ENCODE peak calls at places on chromosomes 7 and 10, in eight cellular contexts. One of them, this sample, is unnamed.

GRCh38 chr7:13920053-13920697 is 69.3 kb downstream of the ETV1 start:
- DNase-seq in IMR-90: peak; percentile 100
- DNase-seq in ovary: no peak
- DNase-seq in HCT116: peak; percentile 96
- DNase-seq in H54: peak; percentile 55
- DNase-seq in endothelial cell of umbilical vein: peak; percentile 99
- DNase-seq in A549: peak; percentile 86
- DNase-seq in esophagus squamous epithelium: no peak
- DNase-seq in this sample: no peak

GRCh38 chr10:20622522-20623270 is 274.4 kb downstream of the NEBL start:
- DNase-seq in IMR-90: peak; percentile 1
- DNase-seq in ovary: no peak
- DNase-seq in HCT116: no peak
- DNase-seq in H54: no peak
- DNase-seq in endothelial cell of umbilical vein: no peak
- DNase-seq in A549: peak; percentile 65
- DNase-seq in esophagus squamous epithelium: no peak
- DNase-seq in this sample: no peak

GRCh38 chr7:40986351-40986873 is 716.5 kb downstream of the INHBA start:
- DNase-seq in IMR-90: peak; percentile 98
- DNase-seq in ovary: no peak
- DNase-seq in HCT116: no peak
- DNase-seq in H54: peak; percentile 16
- DNase-seq in endothelial cell of umbilical vein: no peak
- DNase-seq in A549: peak; percentile 35
- DNase-seq in esophagus squamous epithelium: no peak
- DNase-seq in this sample: no peak

GRCh38 chr7:17672774-17673173 is 267.5 kb downstream of the SNX13 start:
- DNase-seq in IMR-90: no peak
- DNase-seq in ovary: no peak
- DNase-seq in HCT116: no peak
- DNase-seq in H54: no peak
- DNase-seq in endothelial cell of umbilical vein: no peak
- DNase-seq in A549: no peak
- DNase-seq in esophagus squamous epithelium: no peak
- DNase-seq in this sample: no peak

GRCh38 chr7:105141068-105141467 is 127.1 kb downstream of the KMT2E start:
- DNase-seq in IMR-90: peak; percentile 54
- DNase-seq in ovary: no peak
- DNase-seq in HCT116: peak; percentile 8
- DNase-seq in H54: peak; percentile 6
- DNase-seq in endothelial cell of umbilical vein: peak; percentile 33
- DNase-seq in A549: peak; percentile 40
- DNase-seq in esophagus squamous epithelium: no peak
- DNase-seq in this sample: peak; percentile 12

GRCh38 chr10:67837519-67838314 is at the start of gene DNAJC12:
- DNase-seq in IMR-90: peak; percentile 82
- DNase-seq in ovary: no peak
- DNase-seq in HCT116: peak; percentile 37
- DNase-seq in H54: no peak
- DNase-seq in endothelial cell of umbilical vein: peak; percentile 46
- DNase-seq in A549: peak; percentile 86
- DNase-seq in esophagus squamous epithelium: no peak
- DNase-seq in this sample: peak; percentile 26

GRCh38 chr10:96764345-96764744 is 44.0 kb upstream of the PIK3AP1 start:
- DNase-seq in IMR-90: no peak
- DNase-seq in ovary: no peak
- DNase-seq in HCT116: no peak
- DNase-seq in H54: no peak
- DNase-seq in endothelial cell of umbilical vein: no peak
- DNase-seq in A549: no peak
- DNase-seq in esophagus squamous epithelium: no peak
- DNase-seq in this sample: peak; percentile 27

GRCh38 chr7:125316451-125316850 is 386.8 kb upstream of the POT1 start:
- DNase-seq in IMR-90: no peak
- DNase-seq in ovary: no peak
- DNase-seq in HCT116: peak; percentile 39
- DNase-seq in H54: no peak
- DNase-seq in endothelial cell of umbilical vein: peak; percentile 21
- DNase-seq in A549: peak; percentile 15
- DNase-seq in esophagus squamous epithelium: no peak
- DNase-seq in this sample: peak; percentile 18

GRCh38 chr10:7090529-7090928 is 320.3 kb downstream of the SFMBT2 start:
- DNase-seq in IMR-90: peak; percentile 51
- DNase-seq in ovary: no peak
- DNase-seq in HCT116: no peak
- DNase-seq in H54: no peak
- DNase-seq in endothelial cell of umbilical vein: no peak
- DNase-seq in A549: no peak
- DNase-seq in esophagus squamous epithelium: no peak
- DNase-seq in this sample: no peak

GRCh38 chr10:55550241-55550640 is 749.2 kb upstream of the PCDH15 start:
- DNase-seq in IMR-90: no peak
- DNase-seq in ovary: no peak
- DNase-seq in HCT116: no peak
- DNase-seq in H54: peak; percentile 9
- DNase-seq in endothelial cell of umbilical vein: no peak
- DNase-seq in A549: no peak
- DNase-seq in esophagus squamous epithelium: no peak
- DNase-seq in this sample: no peak

GRCh38 chr10:80713398-80713928 is 175.8 kb downstream of the SH2D4B start:
- DNase-seq in IMR-90: no peak
- DNase-seq in ovary: no peak
- DNase-seq in HCT116: no peak
- DNase-seq in H54: no peak
- DNase-seq in endothelial cell of umbilical vein: no peak
- DNase-seq in A549: no peak
- DNase-seq in esophagus squamous epithelium: no peak
- DNase-seq in this sample: no peak

GRCh38 chr10:16519250-16519907 is 2.3 kb downstream of the C1QL3 start:
- DNase-seq in IMR-90: no peak
- DNase-seq in ovary: no peak
- DNase-seq in HCT116: no peak
- DNase-seq in H54: no peak
- DNase-seq in endothelial cell of umbilical vein: no peak
- DNase-seq in A549: no peak
- DNase-seq in esophagus squamous epithelium: no peak
- DNase-seq in this sample: no peak

GRCh38 chr7:37916673-37917660 is at the start of gene SFRP4:
- DNase-seq in IMR-90: peak; percentile 1
- DNase-seq in ovary: peak; percentile 90
- DNase-seq in HCT116: peak; percentile 34
- DNase-seq in H54: peak; percentile 52
- DNase-seq in endothelial cell of umbilical vein: peak; percentile 56
- DNase-seq in A549: peak; percentile 84
- DNase-seq in esophagus squamous epithelium: no peak
- DNase-seq in this sample: peak; percentile 68
- TF ChIP-seq POLR2A in IMR-90: no peak
- TF ChIP-seq POLR2A in ovary: peak; percentile 63
- TF ChIP-seq POLR2A in HCT116: no peak
- TF ChIP-seq POLR2A in H54: no peak
- TF ChIP-seq POLR2A in endothelial cell of umbilical vein: no peak
- TF ChIP-seq POLR2A in A549: peak; percentile 10
- TF ChIP-seq POLR2A in esophagus squamous epithelium: no peak
- TF ChIP-seq POLR2A in this sample: no peak

GRCh38 chr7:150371131-150371995 is 2.7 kb downstream of the REPIN1 start:
- DNase-seq in IMR-90: no peak
- DNase-seq in ovary: no peak
- DNase-seq in HCT116: no peak
- DNase-seq in H54: no peak
- DNase-seq in endothelial cell of umbilical vein: no peak
- DNase-seq in A549: no peak
- DNase-seq in esophagus squamous epithelium: no peak
- DNase-seq in this sample: no peak
- TF ChIP-seq POLR2A in IMR-90: no peak
- TF ChIP-seq POLR2A in ovary: no peak
- TF ChIP-seq POLR2A in HCT116: no peak
- TF ChIP-seq POLR2A in H54: no peak
- TF ChIP-seq POLR2A in endothelial cell of umbilical vein: no peak
- TF ChIP-seq POLR2A in A549: no peak
- TF ChIP-seq POLR2A in esophagus squamous epithelium: no peak
- TF ChIP-seq POLR2A in this sample: no peak

DNA sequence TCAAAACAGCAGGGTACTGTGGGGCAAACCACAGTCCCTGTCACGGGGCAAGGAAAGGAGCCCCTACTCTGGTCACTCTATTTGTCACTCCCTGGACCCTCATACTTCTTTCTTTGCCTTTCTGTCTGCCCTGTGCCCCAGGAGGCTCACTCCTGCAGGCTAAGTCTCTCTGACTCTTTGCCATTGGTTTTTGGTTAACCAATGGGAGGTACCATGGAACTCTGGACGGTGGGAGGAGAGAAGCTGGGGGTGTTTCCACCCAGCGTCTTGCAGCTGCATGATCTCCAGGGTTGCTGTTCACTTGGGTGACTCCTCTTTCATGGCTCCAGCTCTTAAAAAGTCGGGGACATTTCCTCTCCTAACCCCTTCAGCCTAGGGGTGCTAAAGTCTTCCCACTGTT is 15.4 kb upstream of the EIF5AL1 start:
- DNase-seq in IMR-90: no peak
- DNase-seq in ovary: no peak
- DNase-seq in HCT116: no peak
- DNase-seq in H54: no peak
- DNase-seq in endothelial cell of umbilical vein: no peak
- DNase-seq in A549: no peak
- DNase-seq in esophagus squamous epithelium: no peak
- DNase-seq in this sample: no peak
- TF ChIP-seq POLR2A in IMR-90: no peak
- TF ChIP-seq POLR2A in ovary: no peak
- TF ChIP-seq POLR2A in HCT116: no peak
- TF ChIP-seq POLR2A in H54: no peak
- TF ChIP-seq POLR2A in endothelial cell of umbilical vein: no peak
- TF ChIP-seq POLR2A in A549: no peak
- TF ChIP-seq POLR2A in esophagus squamous epithelium: no peak
- TF ChIP-seq POLR2A in this sample: no peak

GRCh38 chr7:155643804-155644177 is 670 bp upstream of the RBM33 start:
- DNase-seq in IMR-90: peak; percentile 18
- DNase-seq in ovary: no peak
- DNase-seq in HCT116: no peak
- DNase-seq in H54: no peak
- DNase-seq in endothelial cell of umbilical vein: no peak
- DNase-seq in A549: no peak
- DNase-seq in esophagus squamous epithelium: no peak
- DNase-seq in this sample: peak; percentile 80

GRCh38 chr7:155644971-155645509 is 579 bp downstream of the RBM33 start:
- DNase-seq in IMR-90: no peak
- DNase-seq in ovary: no peak
- DNase-seq in HCT116: no peak
- DNase-seq in H54: no peak
- DNase-seq in endothelial cell of umbilical vein: peak; percentile 60
- DNase-seq in A549: peak; percentile 57
- DNase-seq in esophagus squamous epithelium: no peak
- DNase-seq in this sample: peak; percentile 86

GRCh38 chr7:155646669-155647068 is 2.2 kb downstream of the RBM33 start:
- DNase-seq in IMR-90: no peak
- DNase-seq in ovary: no peak
- DNase-seq in HCT116: no peak
- DNase-seq in H54: no peak
- DNase-seq in endothelial cell of umbilical vein: no peak
- DNase-seq in A549: no peak
- DNase-seq in esophagus squamous epithelium: no peak
- DNase-seq in this sample: no peak

GRCh38 chr7:155645652-155646051 is 1.2 kb downstream of the RBM33 start:
- DNase-seq in IMR-90: no peak
- DNase-seq in ovary: no peak
- DNase-seq in HCT116: no peak
- DNase-seq in H54: no peak
- DNase-seq in endothelial cell of umbilical vein: peak; percentile 19
- DNase-seq in A549: no peak
- DNase-seq in esophagus squamous epithelium: no peak
- DNase-seq in this sample: no peak

DNA sequence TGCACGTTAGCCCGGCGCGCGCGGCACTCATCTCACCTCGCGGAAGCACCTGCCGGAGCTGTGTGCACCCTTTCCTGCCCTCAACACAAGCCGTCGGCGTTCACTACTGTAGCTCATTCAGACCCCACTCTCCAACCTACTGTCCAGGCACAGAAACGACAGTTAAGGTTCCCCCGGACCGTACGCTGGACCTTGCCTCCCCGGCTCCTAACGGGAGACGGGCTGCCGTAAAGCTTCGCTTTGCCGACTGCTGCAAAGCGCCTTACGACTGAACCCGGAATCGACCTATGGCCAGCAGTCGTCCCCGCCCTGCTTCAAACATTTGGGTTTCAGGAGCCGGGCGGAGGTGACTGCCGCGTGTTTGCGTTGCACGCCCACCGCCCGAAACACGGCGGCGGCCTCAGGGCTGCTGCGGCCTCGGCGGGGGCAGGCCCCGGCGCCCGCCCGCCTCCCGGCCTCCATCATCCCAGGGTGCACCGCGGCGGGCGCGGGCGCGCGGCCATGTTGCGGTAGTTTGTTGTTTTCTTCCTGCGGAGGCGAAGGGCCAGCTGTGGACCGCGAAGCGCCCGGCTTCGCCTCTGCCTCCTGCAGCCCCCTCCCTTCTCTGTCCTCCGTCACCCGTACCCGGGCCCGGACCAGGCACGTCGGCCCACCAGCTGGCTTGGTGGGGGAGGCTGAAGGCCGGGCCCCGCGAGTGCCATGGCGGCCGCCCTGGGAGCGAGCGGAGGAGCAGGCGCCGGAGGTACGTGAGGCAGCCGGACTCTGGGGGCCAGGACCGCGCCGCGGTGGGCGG is at the start of gene RBM33:
- DNase-seq in IMR-90: peak; percentile 83
- DNase-seq in ovary: peak; percentile 83
- DNase-seq in HCT116: peak; percentile 71
- DNase-seq in H54: peak; percentile 79
- DNase-seq in endothelial cell of umbilical vein: peak; percentile 87
- DNase-seq in A549: peak; percentile 93
- DNase-seq in esophagus squamous epithelium: peak; percentile 14
- DNase-seq in this sample: peak; percentile 92
- TF ChIP-seq POLR2A in IMR-90: peak; percentile 83
- TF ChIP-seq POLR2A in ovary: peak; percentile 37
- TF ChIP-seq POLR2A in HCT116: peak; percentile 52
- TF ChIP-seq POLR2A in H54: peak; percentile 79
- TF ChIP-seq POLR2A in endothelial cell of umbilical vein: peak; percentile 91
- TF ChIP-seq POLR2A in A549: peak; percentile 91
- TF ChIP-seq POLR2A in esophagus squamous epithelium: no peak
- TF ChIP-seq POLR2A in this sample: peak; percentile 95

DNA sequence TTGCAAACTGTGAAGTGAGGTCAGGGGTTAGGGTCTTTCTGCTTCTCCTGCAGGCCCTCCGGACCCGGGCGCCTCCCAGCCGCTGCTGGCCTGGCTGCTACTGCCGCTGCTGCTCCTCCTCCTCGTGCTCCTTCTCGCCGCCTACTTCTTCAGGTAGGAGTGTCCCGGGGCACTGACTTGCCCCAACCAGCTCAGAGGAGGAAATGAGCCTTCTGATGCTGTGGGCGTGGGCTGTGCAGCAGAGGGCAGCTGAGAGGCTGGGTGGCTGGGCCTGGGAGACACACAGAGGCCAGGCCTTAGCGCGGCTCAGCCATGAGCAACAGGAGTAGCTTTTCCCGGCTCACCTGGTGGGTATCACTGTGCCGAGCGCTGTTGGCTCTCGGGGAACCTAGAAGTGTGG is 78.9 kb downstream of the MKI67 start:
- DNase-seq in IMR-90: no peak
- DNase-seq in ovary: no peak
- DNase-seq in HCT116: peak; percentile 88
- DNase-seq in H54: no peak
- DNase-seq in endothelial cell of umbilical vein: peak; percentile 80
- DNase-seq in A549: peak; percentile 10
- DNase-seq in esophagus squamous epithelium: peak; percentile 61
- DNase-seq in this sample: peak; percentile 49
- TF ChIP-seq POLR2A in IMR-90: no peak
- TF ChIP-seq POLR2A in ovary: no peak
- TF ChIP-seq POLR2A in HCT116: peak; percentile 61
- TF ChIP-seq POLR2A in H54: no peak
- TF ChIP-seq POLR2A in endothelial cell of umbilical vein: peak; percentile 28
- TF ChIP-seq POLR2A in A549: no peak
- TF ChIP-seq POLR2A in esophagus squamous epithelium: peak; percentile 91
- TF ChIP-seq POLR2A in this sample: peak; percentile 79